ENCODE peak calls at places on chromosome 13, in six cellular contexts. P is astrocyte; Q is A549; G is CD4-positive, alpha-beta T cell; R is neural crest cell; C is astrocyte of the cerebellum. Z is an unnamed sample.

GRCh38 chr13:29954082-29955043 is 103.9 kb upstream of the UBL3 start:
- DNase-seq in P (no peak), Q (no peak), G (peak), R (no peak), C (no peak), Z (no peak)

GRCh38 chr13:25375727-25376358 is 4.1 kb downstream of the ATP8A2 start:
- DNase-seq in P (no peak), Q (peak), G (peak), R (peak), C (peak), Z (peak)

GRCh38 chr13:46339035-46339666 is 47.9 kb downstream of the RUBCNL start:
- DNase-seq in P (peak), Q (no peak), G (no peak), R (no peak), C (peak), Z (peak)

GRCh38 chr13:98267080-98267912 is 90.2 kb upstream of the RNF113B start:
- DNase-seq in P (peak), Q (no peak), G (no peak), R (no peak), C (no peak), Z (peak)

GRCh38 chr13:54489359-54489758 is 1460.7 kb downstream of the OLFM4 start:
- DNase-seq in P (no peak), Q (no peak), G (no peak), R (no peak), C (no peak), Z (no peak)

GRCh38 chr13:99124695-99125334 is 75.8 kb upstream of the UBAC2 start:
- DNase-seq in P (peak), Q (peak), G (no peak), R (no peak), C (peak), Z (peak)

GRCh38 chr13:74883834-74884233 is 598.1 kb downstream of the TBC1D4 start:
- DNase-seq in P (no peak), Q (no peak), G (no peak), R (no peak), C (no peak), Z (no peak)

GRCh38 chr13:71703145-71703544 is 163.9 kb downstream of the DACH1 start:
- DNase-seq in P (no peak), Q (no peak), G (no peak), R (no peak), C (no peak), Z (no peak)

GRCh38 chr13:65540064-65540635 is 1690.0 kb downstream of the PCDH9 start:
- DNase-seq in P (peak), Q (no peak), G (no peak), R (no peak), C (no peak), Z (no peak)

GRCh38 chr13:35164324-35164932 is 222.4 kb downstream of the NBEA start:
- DNase-seq in P (peak), Q (peak), G (no peak), R (no peak), C (no peak), Z (peak)

GRCh38 chr13:90375851-90376250 is 971.6 kb upstream of the MIR17HG start:
- DNase-seq in P (peak), Q (peak), G (no peak), R (no peak), C (no peak), Z (no peak)

GRCh38 chr13:50250403-50250802 is 235.2 kb downstream of the KCNRG start:
- DNase-seq in P (no peak), Q (no peak), G (no peak), R (no peak), C (no peak), Z (no peak)

GRCh38 chr13:32863596-32863995 is 152.6 kb upstream of the KL start:
- DNase-seq in P (no peak), Q (no peak), G (no peak), R (no peak), C (no peak), Z (no peak)

GRCh38 chr13:51585234-51585672 is 991 bp downstream of the WDFY2 start:
- DNase-seq in P (no peak), Q (no peak), G (no peak), R (no peak), C (no peak), Z (no peak)

GRCh38 chr13:47661076-47661475 is 340.0 kb downstream of the SUCLA2 start:
- DNase-seq in P (peak), Q (no peak), G (no peak), R (no peak), C (peak), Z (no peak)

GRCh38 chr13:33639640-33640080 is 178.3 kb upstream of the RFC3 start:
- DNase-seq in P (no peak), Q (no peak), G (no peak), R (no peak), C (no peak), Z (peak)

GRCh38 chr13:48028066-48028465 is 9.5 kb upstream of the NUDT15 start:
- DNase-seq in P (no peak), Q (no peak), G (no peak), R (no peak), C (no peak), Z (no peak)

GRCh38 chr13:29204651-29205050 is 384.5 kb downstream of the MTUS2 start:
- DNase-seq in P (no peak), Q (no peak), G (no peak), R (no peak), C (no peak), Z (no peak)

GRCh38 chr13:30487075-30487470 is 21.3 kb upstream of the HMGB1 start:
- DNase-seq in P (no peak), Q (no peak), G (no peak), R (no peak), C (no peak), Z (no peak)

GRCh38 chr13:21018220-21018619 is 43.2 kb downstream of the LATS2 start:
- DNase-seq in P (no peak), Q (no peak), G (no peak), R (no peak), C (no peak), Z (no peak)

GRCh38 chr13:99314640-99315176 is 7.5 kb upstream of the GPR183 start:
- DNase-seq in P (peak), Q (no peak), G (no peak), R (no peak), C (no peak), Z (no peak)

GRCh38 chr13:110257408-110257807 is 49.5 kb downstream of the COL4A1 start:
- DNase-seq in P (no peak), Q (no peak), G (no peak), R (no peak), C (peak), Z (no peak)

GRCh38 chr13:46662690-46663089 is 109.7 kb downstream of the LRCH1 start:
- DNase-seq in P (no peak), Q (no peak), G (no peak), R (no peak), C (no peak), Z (peak)

GRCh38 chr13:110123041-110123809 is 183.7 kb downstream of the COL4A1 start:
- DNase-seq in P (peak), Q (no peak), G (no peak), R (no peak), C (no peak), Z (no peak)

GRCh38 chr13:23902975-23903905 is 5.9 kb upstream of the C1QTNF9B start:
- DNase-seq in P (no peak), Q (no peak), G (no peak), R (no peak), C (no peak), Z (no peak)

GRCh38 chr13:59447846-59448620 is 715.7 kb downstream of the DIAPH3 start:
- DNase-seq in P (peak), Q (no peak), G (no peak), R (no peak), C (peak), Z (no peak)

GRCh38 chr13:48892311-48892710 is 83.4 kb upstream of the FNDC3A start:
- DNase-seq in P (peak), Q (peak), G (no peak), R (no peak), C (peak), Z (peak)

GRCh38 chr13:30121666-30122065 is 185.7 kb downstream of the KATNAL1 start:
- DNase-seq in P (no peak), Q (no peak), G (no peak), R (no peak), C (no peak), Z (no peak)

GRCh38 chr13:98846521-98846920 is 94.0 kb upstream of the SLC15A1 start:
- DNase-seq in P (no peak), Q (no peak), G (no peak), R (no peak), C (no peak), Z (no peak)

GRCh38 chr13:45482571-45483173 is 17.9 kb downstream of the COG3 start:
- DNase-seq in P (peak), Q (no peak), G (no peak), R (no peak), C (no peak), Z (no peak)

DNA sequence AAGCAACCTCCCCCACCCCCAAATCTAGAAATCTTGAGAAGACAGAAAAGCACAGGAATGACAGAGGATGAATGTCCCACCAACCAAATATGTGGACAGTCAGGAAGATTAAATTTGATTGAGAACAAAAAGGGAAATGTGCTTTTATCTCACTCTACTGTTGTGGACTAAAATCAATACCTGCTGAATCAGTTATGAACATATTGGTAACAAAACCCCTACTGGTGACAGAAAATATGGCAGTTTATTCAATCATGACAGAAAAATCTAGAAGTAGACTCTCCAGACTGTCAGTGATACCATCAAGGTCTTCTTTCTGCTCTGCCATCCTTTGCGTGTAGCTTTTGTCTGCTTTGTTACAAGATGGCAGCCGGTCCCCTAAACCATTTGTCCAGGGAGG is 35.2 kb downstream of the FAM216B start:
- DNase-seq in P (no peak), Q (no peak), G (no peak), R (no peak), C (no peak), Z (no peak)
- TF ChIP-seq CTCF in P (peak), Q (no peak), G (no peak), R (peak), C (peak), Z (no peak)

GRCh38 chr13:31540316-31540715 is 199.0 kb upstream of the RXFP2 start:
- DNase-seq in P (no peak), Q (no peak), G (no peak), R (no peak), C (no peak), Z (no peak)

GRCh38 chr13:31543190-31543589 is 196.1 kb upstream of the RXFP2 start:
- DNase-seq in P (no peak), Q (no peak), G (no peak), R (no peak), C (no peak), Z (no peak)

GRCh38 chr13:31538067-31539042 is 201.0 kb upstream of the RXFP2 start:
- DNase-seq in P (peak), Q (peak), G (no peak), R (no peak), C (no peak), Z (no peak)
- TF ChIP-seq CTCF in P (peak), Q (peak), G (no peak), R (peak), C (peak), Z (no peak)

GRCh38 chr13:43983373-43983772 is 103.7 kb downstream of the LACC1 start:
- DNase-seq in P (no peak), Q (no peak), G (no peak), R (no peak), C (no peak), Z (no peak)

GRCh38 chr13:43979492-43979891 is 99.8 kb downstream of the LACC1 start:
- DNase-seq in P (no peak), Q (no peak), G (no peak), R (no peak), C (no peak), Z (no peak)

GRCh38 chr13:43978688-43979087 is 99.0 kb downstream of the LACC1 start:
- DNase-seq in P (no peak), Q (no peak), G (no peak), R (no peak), C (no peak), Z (no peak)

GRCh38 chr13:43981512-43982301 is 102.0 kb downstream of the LACC1 start:
- DNase-seq in P (no peak), Q (no peak), G (no peak), R (no peak), C (no peak), Z (no peak)

DNA sequence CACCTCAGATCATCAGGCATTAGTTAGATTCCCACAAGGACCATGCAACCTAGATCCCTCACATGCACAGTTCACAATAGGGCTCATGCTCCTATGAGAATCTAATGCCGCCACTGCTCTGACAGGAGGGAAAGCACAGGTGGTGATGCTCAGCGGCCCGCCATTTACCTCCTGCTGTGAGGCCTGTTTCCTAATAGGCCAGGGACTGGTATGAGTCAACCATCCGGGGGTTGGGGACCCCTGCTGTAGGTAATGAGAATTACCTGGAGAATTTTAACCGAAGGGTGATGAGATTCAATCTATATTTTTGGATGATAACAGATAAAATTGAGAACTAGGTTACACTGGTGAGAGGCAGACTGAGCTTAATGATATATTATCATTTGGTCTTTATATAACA is 101.4 kb downstream of the LACC1 start:
- DNase-seq in P (no peak), Q (no peak), G (no peak), R (no peak), C (no peak), Z (no peak)
- TF ChIP-seq CTCF in P (no peak), Q (no peak), G (no peak), R (peak), C (no peak), Z (no peak)

DNA sequence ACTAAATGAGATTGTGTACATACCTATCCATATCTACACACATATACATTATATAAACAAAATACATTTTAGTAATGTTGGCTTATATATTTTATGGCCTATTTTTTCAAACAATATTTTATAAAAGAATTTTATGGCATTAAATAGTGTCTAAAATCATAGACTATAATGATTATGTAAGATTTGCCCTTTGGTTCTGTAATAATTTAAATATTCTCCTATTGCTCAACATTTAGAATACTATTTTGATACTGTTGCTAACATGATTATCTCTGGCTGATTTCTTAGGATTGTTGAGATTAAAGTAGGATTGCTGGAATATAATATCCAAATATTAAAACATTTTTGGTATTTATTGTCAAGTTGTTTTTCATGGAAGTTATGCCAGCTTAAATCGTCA is 565.2 kb upstream of the GPC6 start:
- DNase-seq in P (no peak), Q (no peak), G (no peak), R (no peak), C (no peak), Z (no peak)
- TF ChIP-seq CTCF in P (no peak), Q (no peak), G (no peak), R (no peak), C (no peak), Z (no peak)

DNA sequence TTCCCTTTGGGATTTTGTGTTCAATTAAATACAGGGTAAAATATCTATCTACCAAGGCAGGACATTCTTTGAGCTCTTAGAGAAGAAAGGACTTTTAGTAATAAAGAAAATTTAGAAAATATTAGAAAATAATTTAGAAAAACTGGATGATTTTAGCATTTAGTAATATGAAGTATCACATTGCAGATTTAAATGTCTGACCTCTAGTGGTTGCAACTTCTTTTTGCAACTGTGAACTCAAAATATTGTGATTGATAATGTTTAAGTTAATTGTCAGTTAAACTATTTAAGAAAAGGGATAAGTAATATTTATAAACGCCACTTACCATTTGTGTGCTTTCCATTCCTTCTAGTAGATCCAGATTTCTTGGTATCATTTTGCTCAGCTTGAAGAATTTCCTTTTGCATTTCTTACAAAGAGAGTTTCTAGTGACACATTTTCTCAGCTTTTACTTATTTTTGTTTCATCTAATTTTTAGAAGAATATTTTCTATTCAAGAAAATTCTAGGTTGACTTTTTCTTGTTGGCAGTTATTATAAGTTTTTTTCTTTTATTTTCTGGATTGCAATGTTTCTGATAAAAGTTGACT is 10.3 kb upstream of the POSTN start:
- DNase-seq in P (no peak), Q (no peak), G (no peak), R (no peak), C (no peak), Z (no peak)
- TF ChIP-seq CTCF in P (peak), Q (peak), G (no peak), R (peak), C (peak), Z (no peak)

GRCh38 chr13:76820759-76821158 is 65.4 kb downstream of the KCTD12 start:
- DNase-seq in P (no peak), Q (no peak), G (no peak), R (no peak), C (no peak), Z (no peak)

GRCh38 chr13:76823969-76824368 is 62.2 kb downstream of the KCTD12 start:
- DNase-seq in P (no peak), Q (no peak), G (no peak), R (no peak), C (no peak), Z (no peak)

GRCh38 chr13:76825415-76825814 is 60.8 kb downstream of the KCTD12 start:
- DNase-seq in P (peak), Q (no peak), G (no peak), R (no peak), C (no peak), Z (no peak)

GRCh38 chr13:76826527-76826926 is 59.7 kb downstream of the KCTD12 start:
- DNase-seq in P (no peak), Q (no peak), G (no peak), R (no peak), C (no peak), Z (no peak)

GRCh38 chr13:76822691-76823267 is 63.4 kb downstream of the KCTD12 start:
- DNase-seq in P (peak), Q (peak), G (no peak), R (no peak), C (no peak), Z (peak)
- TF ChIP-seq CTCF in P (no peak), Q (no peak), G (no peak), R (no peak), C (peak), Z (peak)

GRCh38 chr13:22090114-22090513 is 419.2 kb downstream of the FGF9 start:
- DNase-seq in P (no peak), Q (no peak), G (no peak), R (no peak), C (no peak), Z (no peak)

GRCh38 chr13:22091971-22092300 is 421.1 kb downstream of the FGF9 start:
- DNase-seq in P (no peak), Q (no peak), G (no peak), R (no peak), C (no peak), Z (no peak)

GRCh38 chr13:22092791-22093545 is 422.1 kb downstream of the FGF9 start:
- DNase-seq in P (no peak), Q (no peak), G (no peak), R (no peak), C (no peak), Z (no peak)

GRCh38 chr13:22095794-22096193 is 424.9 kb downstream of the FGF9 start:
- DNase-seq in P (no peak), Q (no peak), G (no peak), R (no peak), C (no peak), Z (no peak)

DNA sequence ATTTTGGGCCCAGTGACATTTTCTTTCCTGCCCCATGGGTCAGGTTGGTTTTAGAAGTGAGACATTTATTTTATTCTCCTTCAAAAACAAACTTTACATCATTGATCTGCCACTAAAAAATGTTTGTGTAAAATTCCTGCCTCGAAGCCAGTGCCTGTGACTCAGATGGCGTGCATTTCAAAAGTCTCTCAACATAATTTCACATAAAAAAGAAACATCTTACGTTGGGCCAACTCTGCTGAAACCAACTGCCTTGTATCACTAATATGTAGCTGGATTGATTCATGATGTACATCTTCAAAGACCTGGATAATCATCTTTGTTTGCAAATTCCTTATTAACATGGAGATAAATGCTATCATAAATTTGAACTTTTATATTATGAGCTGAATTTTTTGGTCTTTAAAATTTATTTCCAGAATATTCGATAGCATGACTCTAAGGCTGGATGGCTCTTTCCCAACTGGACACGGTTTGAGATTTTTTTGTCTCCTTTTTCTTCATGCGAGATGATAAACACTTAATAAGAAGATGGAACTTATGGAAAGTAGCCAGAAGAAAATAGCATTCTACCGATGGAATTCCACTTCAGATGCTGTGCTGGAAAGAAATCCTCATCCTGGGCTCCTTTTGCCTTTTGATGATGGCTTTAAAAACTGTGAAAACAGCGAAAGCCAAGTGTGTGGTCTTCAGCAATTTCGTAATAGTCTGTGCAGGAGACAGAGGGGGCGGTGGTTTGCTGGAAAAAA is 420.5 kb downstream of the FGF9 start:
- DNase-seq in P (no peak), Q (no peak), G (no peak), R (no peak), C (no peak), Z (no peak)
- TF ChIP-seq CTCF in P (no peak), Q (no peak), G (no peak), R (no peak), C (no peak), Z (no peak)

GRCh38 chr13:26591672-26592071 is 34.2 kb downstream of the WASF3 start:
- DNase-seq in P (no peak), Q (no peak), G (no peak), R (no peak), C (no peak), Z (no peak)
- TF ChIP-seq CTCF in P (no peak), Q (no peak), G (no peak), R (no peak), C (no peak), Z (no peak)

Z was measured in GM20000.